ENCODE peak calls at places on chromosomes 12 and 14, in six cellular contexts. M is right lobe of liver, F is kidney epithelial cell, X is MM.1S, Z is cardiac muscle cell, H is WERI-Rb-1. I is an unnamed sample.

GRCh38 chr14:95683793-95684192 is 2.4 kb upstream of the TCL1B start:
- DNase-seq in F (no peak), M (no peak), H (no peak), X (peak), Z (no peak), I (no peak)

GRCh38 chr12:100539209-100539608 is 34.3 kb upstream of the GAS2L3 start:
- DNase-seq in F (no peak), Z (peak), M (no peak), X (peak), H (no peak), I (no peak)

GRCh38 chr12:3533703-3534386 is 42.8 kb downstream of the PRMT8 start:
- DNase-seq in M (no peak), X (no peak), Z (peak), F (no peak), H (no peak), I (no peak)

GRCh38 chr12:120425797-120426196 is 12.1 kb upstream of the COX6A1 start:
- DNase-seq in H (no peak), F (no peak), M (no peak), X (no peak), Z (no peak), I (no peak)

GRCh38 chr14:68665116-68665515 is 127.8 kb downstream of the ZFP36L1 start:
- DNase-seq in X (no peak), M (no peak), Z (peak), H (no peak), F (no peak), I (no peak)

GRCh38 chr14:54730156-54730961 is 163.4 kb downstream of the SAMD4A start:
- DNase-seq in H (no peak), Z (peak), F (no peak), M (no peak), X (peak), I (no peak)

GRCh38 chr12:107091989-107092641 is 1.2 kb downstream of the CRY1 start:
- DNase-seq in X (peak), H (peak), Z (peak), M (no peak), F (peak), I (no peak)

GRCh38 chr12:104763163-104763805 is 194.8 kb downstream of the SLC41A2 start:
- DNase-seq in M (no peak), Z (peak), H (no peak), F (no peak), X (no peak), I (no peak)

GRCh38 chr12:4824415-4824814 is 85.3 kb upstream of the KCNA1 start:
- DNase-seq in F (peak), M (no peak), X (no peak), H (no peak), Z (peak), I (no peak)

GRCh38 chr12:113241191-113242017 is 20.1 kb downstream of the TPCN1 start:
- DNase-seq in F (peak), M (no peak), X (peak), Z (peak), H (no peak), I (no peak)

GRCh38 chr14:23564876-23565275 is 2.7 kb downstream of the AP1G2 start:
- DNase-seq in X (no peak), H (no peak), F (no peak), M (no peak), Z (no peak), I (no peak)

GRCh38 chr14:23566782-23567185 is 807 bp downstream of the AP1G2 start:
- DNase-seq in F (no peak), H (no peak), X (no peak), Z (peak), M (no peak), I (no peak)

GRCh38 chr14:23567186-23568020 is at the start of gene AP1G2:
- DNase-seq in F (no peak), M (peak), H (peak), X (peak), Z (peak), I (peak)

GRCh38 chr14:23565626-23566025 is 2.0 kb downstream of the AP1G2 start:
- DNase-seq in M (no peak), F (no peak), H (no peak), Z (no peak), X (no peak), I (no peak)

DNA sequence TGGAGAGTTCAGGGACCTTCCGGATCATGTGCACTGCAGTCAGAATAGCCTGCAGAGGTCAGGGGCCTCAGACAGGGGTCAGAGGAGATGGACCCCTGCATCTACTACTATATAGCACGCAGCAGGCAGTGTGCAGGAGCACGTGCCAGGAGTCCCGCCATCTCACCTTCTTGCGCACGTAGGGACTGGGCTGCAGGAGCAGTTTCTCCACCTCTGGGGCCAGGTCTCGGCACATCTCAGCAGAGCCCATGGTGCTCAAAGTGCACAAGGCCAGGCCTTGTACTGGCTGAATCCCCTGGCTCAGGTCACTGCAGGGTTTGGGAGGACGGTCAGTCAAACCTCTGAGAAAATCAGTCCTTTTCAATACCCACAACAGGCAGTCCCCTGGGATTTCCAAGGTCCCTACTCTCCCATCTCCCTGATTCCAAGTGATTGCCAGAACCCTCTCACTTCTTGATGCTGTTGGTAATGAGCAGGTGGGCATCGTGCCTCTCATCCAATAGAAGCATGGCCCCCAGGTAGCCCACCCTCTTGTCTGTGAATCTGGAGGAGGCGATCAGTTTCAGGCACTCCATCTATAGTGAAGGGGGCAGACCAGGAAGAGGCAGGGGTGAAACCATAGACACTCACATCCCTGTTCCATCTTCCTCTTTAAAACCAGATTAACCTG is 1.3 kb downstream of the AP1G2 start:
- DNase-seq in H (no peak), Z (no peak), F (no peak), M (no peak), X (no peak), I (peak)
- H3K4me3 ChIP-seq in H (peak), Z (peak), F (peak), M (no peak), X (peak), I (no peak)

GRCh38 chr14:70987042-70987441 is 79.8 kb downstream of the PCNX1 start:
- DNase-seq in F (no peak), M (no peak), Z (peak), X (no peak), H (no peak), I (no peak)
- H3K4me3 ChIP-seq in F (no peak), M (no peak), Z (no peak), X (no peak), H (no peak), I (no peak)

GRCh38 chr14:50859296-50859624 is 12.6 kb upstream of the ABHD12B start:
- DNase-seq in Z (no peak), F (no peak), M (no peak), X (no peak), H (no peak), I (no peak)
- H3K4me3 ChIP-seq in Z (no peak), F (no peak), M (no peak), X (peak), H (peak), I (peak)

GRCh38 chr12:86712425-86712843 is 456.2 kb upstream of the MGAT4C start:
- DNase-seq in M (no peak), F (peak), H (no peak), Z (peak), X (no peak), I (no peak)
- H3K4me3 ChIP-seq in M (no peak), F (no peak), H (no peak), Z (no peak), X (no peak), I (no peak)

DNA sequence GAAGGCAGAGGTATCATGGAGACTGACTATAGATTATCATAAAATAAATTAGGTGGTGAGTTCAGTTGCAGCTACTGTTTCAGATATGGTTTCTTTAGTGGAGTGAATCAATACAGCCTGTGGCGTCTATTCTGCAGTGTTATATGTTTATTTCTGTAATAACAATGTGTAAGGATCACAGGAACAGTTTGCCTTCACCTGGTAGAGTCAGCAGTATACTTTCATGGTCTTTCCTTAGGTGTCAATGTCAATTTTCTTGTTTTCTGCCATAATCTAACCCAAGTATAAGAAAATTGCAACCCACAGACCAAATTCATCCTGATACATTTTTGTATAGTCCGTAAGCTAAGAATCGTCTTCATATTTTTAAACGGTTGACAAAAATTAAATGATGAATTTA is 140.4 kb upstream of the ATF7IP start:
- DNase-seq in X (no peak), Z (no peak), H (no peak), M (no peak), F (no peak), I (no peak)
- H3K4me3 ChIP-seq in X (no peak), Z (no peak), H (no peak), M (no peak), F (no peak), I (no peak)

GRCh38 chr12:121538699-121539061 is 42.1 kb downstream of the KDM2B start:
- DNase-seq in X (peak), F (no peak), H (peak), M (peak), Z (no peak), I (no peak)

GRCh38 chr12:121535150-121536057 is 45.4 kb downstream of the KDM2B start:
- DNase-seq in F (no peak), X (peak), M (peak), H (no peak), Z (no peak), I (no peak)

GRCh38 chr12:121537814-121538698 is 42.8 kb downstream of the KDM2B start:
- DNase-seq in X (peak), H (no peak), Z (no peak), M (peak), F (no peak), I (peak)

GRCh38 chr12:121536058-121536928 is 44.5 kb downstream of the KDM2B start:
- DNase-seq in H (peak), X (peak), F (peak), Z (peak), M (peak), I (peak)

DNA sequence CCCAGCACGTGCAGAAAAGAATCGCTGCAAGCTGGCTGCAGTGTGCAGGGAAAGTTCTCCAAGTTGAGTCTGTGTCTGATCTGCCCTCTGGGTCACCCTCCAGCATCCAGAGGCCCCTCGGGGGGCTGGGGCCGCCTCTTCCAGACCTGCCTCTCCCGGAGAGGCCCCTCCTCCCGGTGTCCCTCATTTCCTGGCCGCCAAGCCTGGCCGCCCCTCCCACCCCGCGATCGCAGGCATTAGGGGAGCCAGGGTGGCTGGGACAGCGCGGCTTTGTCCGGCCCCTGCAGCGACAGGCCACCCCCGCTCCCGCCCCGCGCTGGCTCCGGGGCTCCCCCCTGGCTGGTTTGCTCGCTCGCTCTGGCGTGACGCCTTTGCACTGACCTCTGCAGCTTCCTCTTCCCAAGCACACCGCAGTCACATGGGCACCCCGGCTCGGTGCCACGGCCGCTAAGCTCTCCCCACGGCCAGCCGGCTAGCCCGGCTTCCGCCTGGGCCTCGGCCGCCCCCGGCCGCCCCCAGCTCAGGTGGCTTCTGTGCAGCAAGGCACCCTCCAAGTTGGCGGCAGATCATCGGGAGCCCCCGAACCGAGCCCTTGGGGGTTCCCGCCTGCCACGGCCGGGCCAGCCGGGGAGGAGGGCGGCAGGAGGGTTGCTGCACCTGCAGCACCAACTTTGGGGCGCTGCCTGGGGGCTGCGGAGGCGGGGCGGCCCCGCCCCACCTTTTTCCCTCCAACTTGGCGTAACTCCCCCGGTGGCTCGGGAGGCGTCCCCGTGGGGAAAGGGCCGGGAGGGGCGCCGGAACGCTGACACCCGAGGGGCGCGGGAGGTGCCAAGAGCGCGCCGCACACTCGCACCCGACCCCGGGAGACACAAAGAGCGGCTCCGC is 43.7 kb downstream of the KDM2B start:
- DNase-seq in F (peak), X (peak), Z (peak), M (peak), H (peak), I (peak)
- H3K4me3 ChIP-seq in F (peak), X (peak), Z (peak), M (peak), H (peak), I (peak)

GRCh38 chr12:117134059-117134458 is 34.8 kb upstream of the TESC start:
- DNase-seq in F (no peak), X (peak), M (no peak), H (no peak), Z (no peak), I (no peak)
- H3K4me3 ChIP-seq in F (no peak), X (no peak), M (no peak), H (no peak), Z (no peak), I (no peak)

I was measured in upper lobe of right lung.